ENCODE peak calls at places on chromosomes 7 and 10, in nine cellular contexts. E is esophagus muscularis mucosa, T is stomach, Q is dorsolateral prefrontal cortex, S is aorta, L is cardiac fibroblast, Y is WERI-Rb-1, N is right cardiac atrium, J is skeletal muscle cell. Z is an unnamed sample.
A peak's percentile ranks its signal among the peaks of the same experiment; 100 is the strongest.

GRCh38 chr7:22435105-22435504 is 64.9 kb downstream of the STEAP1B start:
- DNase-seq in Y (no peak), L (no peak), T (no peak), N (no peak), S (no peak), Q (no peak), J (no peak), E (peak; percentile 47), Z (no peak)

GRCh38 chr7:16695621-16696237 is 49.7 kb downstream of the BZW2 start:
- DNase-seq in N (no peak), S (no peak), J (no peak), Q (no peak), L (peak; percentile 88), E (no peak), T (peak; percentile 37), Y (peak; percentile 32), Z (no peak)

GRCh38 chr7:11491811-11492210 is 340.2 kb downstream of the THSD7A start:
- DNase-seq in T (no peak), Q (no peak), E (no peak), J (no peak), L (no peak), S (no peak), Y (no peak), N (no peak), Z (no peak)

GRCh38 chr10:131979821-131980270 is 1.9 kb downstream of the BNIP3 start:
- DNase-seq in N (peak; percentile 83), T (peak; percentile 44), Q (no peak), E (no peak), L (peak; percentile 54), S (no peak), Y (no peak), J (no peak), Z (no peak)

GRCh38 chr10:12707461-12708185 is 293.9 kb downstream of the CCDC3 start:
- DNase-seq in Q (peak; percentile 46), T (peak; percentile 24), S (no peak), Y (peak; percentile 30), N (peak; percentile 59), E (no peak), J (peak; percentile 74), L (peak; percentile 89), Z (peak; percentile 93)

GRCh38 chr7:29239638-29240037 is 45.1 kb downstream of the CHN2 start:
- DNase-seq in Y (no peak), T (no peak), N (no peak), S (no peak), L (no peak), Q (no peak), E (no peak), J (no peak), Z (no peak)

GRCh38 chr7:48428091-48428710 is 256.9 kb downstream of the ABCA13 start:
- DNase-seq in Q (no peak), J (no peak), N (no peak), T (no peak), L (no peak), E (peak; percentile 42), S (no peak), Y (no peak), Z (no peak)

GRCh38 chr10:75417522-75417927 is 13.9 kb upstream of the LRMDA start:
- DNase-seq in N (no peak), E (no peak), J (no peak), Y (no peak), S (no peak), Q (no peak), T (no peak), L (no peak), Z (no peak)

GRCh38 chr10:35005868-35006267 is 84.3 kb downstream of the CUL2 start:
- DNase-seq in T (no peak), J (peak; percentile 87), Y (no peak), L (peak; percentile 100), E (no peak), S (no peak), N (no peak), Q (no peak), Z (peak; percentile 93)

GRCh38 chr10:44036425-44036824 is 348.5 kb downstream of the CXCL12 start:
- DNase-seq in Y (no peak), N (no peak), L (no peak), Q (no peak), J (no peak), S (no peak), T (no peak), E (no peak), Z (no peak)

GRCh38 chr7:79716329-79716728 is 262.9 kb upstream of the MAGI2 start:
- DNase-seq in Q (no peak), L (no peak), N (no peak), J (no peak), E (no peak), T (no peak), S (no peak), Y (no peak), Z (no peak)

GRCh38 chr10:94680544-94680943 is 3.0 kb upstream of the CYP2C18 start:
- DNase-seq in J (no peak), T (no peak), Q (no peak), N (no peak), L (peak; percentile 1), E (no peak), Y (no peak), S (no peak), Z (no peak)

GRCh38 chr10:126663328-126663727 is 7.2 kb downstream of the C10orf90 start:
- DNase-seq in J (peak; percentile 96), E (no peak), Y (no peak), S (no peak), Q (peak; percentile 95), T (no peak), N (peak; percentile 48), L (peak; percentile 97), Z (peak; percentile 40)

GRCh38 chr10:97427571-97428179 is 1.7 kb downstream of the PGAM1 start:
- DNase-seq in L (peak; percentile 48), S (no peak), E (no peak), N (no peak), Y (no peak), Q (no peak), J (no peak), T (peak; percentile 67), Z (no peak)

GRCh38 chr7:107164092-107164491 is 4.7 kb upstream of the HBP1 start:
- DNase-seq in S (no peak), Y (no peak), N (no peak), T (no peak), Q (no peak), L (peak; percentile 18), E (no peak), J (no peak), Z (no peak)

GRCh38 chr10:43846968-43847367 is 198.3 kb upstream of the ZNF32 start:
- DNase-seq in J (no peak), Q (no peak), Y (no peak), S (no peak), L (no peak), T (no peak), N (no peak), E (no peak), Z (no peak)

GRCh38 chr7:33463131-33463530 is 333.8 kb downstream of the BBS9 start:
- DNase-seq in Y (no peak), L (no peak), J (no peak), N (no peak), E (no peak), T (no peak), S (no peak), Q (no peak), Z (no peak)
- H3K4me3 ChIP-seq in Y (no peak overlapping the region), L (no peak overlapping the region), J (no peak overlapping the region), N (no peak overlapping the region), E (no peak overlapping the region), T (no peak overlapping the region), S (no peak overlapping the region), Q (no peak overlapping the region), Z (no peak overlapping the region)

GRCh38 chr10:109981641-109982040 is 26.1 kb upstream of the ADD3 start:
- DNase-seq in J (no peak), Y (no peak), L (peak; percentile 59), S (no peak), E (no peak), Q (no peak), N (no peak), T (no peak), Z (no peak)
- H3K4me3 ChIP-seq in J (no peak overlapping the region), Y (no peak overlapping the region), L (no peak overlapping the region), S (no peak overlapping the region), E (no peak overlapping the region), Q (no peak overlapping the region), N (no peak overlapping the region), T (no peak overlapping the region), Z (no peak overlapping the region)

GRCh38 chr7:24462117-24462516 is 111.1 kb upstream of the PALS2 start:
- DNase-seq in N (no peak), E (no peak), Y (no peak), T (no peak), J (no peak), S (no peak), Q (no peak), L (no peak), Z (no peak)

GRCh38 chr7:24457215-24457549 is 116.1 kb upstream of the PALS2 start:
- DNase-seq in L (no peak), S (no peak), J (no peak), T (no peak), Y (peak; percentile 38), E (no peak), N (no peak), Q (no peak), Z (no peak)

GRCh38 chr7:24455813-24456525 is 117.3 kb upstream of the PALS2 start:
- DNase-seq in E (no peak), S (no peak), Q (no peak), L (no peak), N (no peak), T (no peak), Y (no peak), J (no peak), Z (no peak)

GRCh38 chr7:24456526-24457214 is 116.6 kb upstream of the PALS2 start:
- DNase-seq in T (no peak), Y (no peak), E (no peak), L (no peak), N (no peak), J (no peak), S (no peak), Q (no peak), Z (no peak)
- H3K4me3 ChIP-seq in T (no peak overlapping the region), Y (no peak overlapping the region), E (no peak overlapping the region), L (no peak overlapping the region), N (no peak overlapping the region), J (no peak overlapping the region), S (no peak overlapping the region), Q (no peak overlapping the region), Z (no peak overlapping the region)

GRCh38 chr7:24401628-24402593 is 117.9 kb downstream of the NPY start:
- DNase-seq in Y (no peak), N (no peak), L (peak; percentile 46), Q (no peak), J (no peak), E (no peak), T (no peak), S (no peak), Z (no peak)
- H3K4me3 ChIP-seq in Y (no peak overlapping the region), N (no peak overlapping the region), L (peak overlapping the region; percentile 8), Q (no peak overlapping the region), J (peak overlapping the region; percentile 35), E (no peak overlapping the region), T (no peak overlapping the region), S (peak overlapping the region; percentile 59), Z (peak overlapping the region; percentile 26)

Z was measured in AG04449.